ENCODE peak calls at places on chromosomes 11 and 22, in five cellular contexts. G is RWPE1, D is tibial nerve, V is heart left ventricle, R is GM13977. P is an unnamed sample.

GRCh38 chr11:57432017-57432590 is 5.2 kb upstream of the SLC43A3 start:
- DNase-seq in V (peak; percentile 12), D (peak; percentile 29), G (no peak), R (no peak), P (no peak)

GRCh38 chr11:68051191-68052136 is 12.6 kb downstream of the TCIRG1 start:
- DNase-seq in R (peak; percentile 21), D (no peak), V (peak; percentile 61), G (no peak), P (no peak)

GRCh38 chr22:23684051-23684450 is 6.8 kb upstream of the RGL4 start:
- DNase-seq in V (no peak), D (no peak), R (no peak), G (no peak), P (no peak)

GRCh38 chr11:2691355-2691761 is 8.4 kb downstream of the KCNQ1OT1 start:
- DNase-seq in D (no peak), V (no peak), G (no peak), R (no peak), P (no peak)

GRCh38 chr22:28030442-28030841 is 111.4 kb upstream of the PITPNB start:
- DNase-seq in G (no peak), R (no peak), V (no peak), D (no peak), P (no peak)

GRCh38 chr11:134643115-134643514 is 231.1 kb upstream of the B3GAT1 start:
- DNase-seq in R (no peak), G (no peak), V (no peak), D (no peak), P (no peak)

GRCh38 chr11:46055371-46055770 is 65.9 kb downstream of the PHF21A start:
- DNase-seq in G (no peak), R (no peak), V (no peak), D (no peak), P (no peak)

GRCh38 chr22:38958359-38958943 is 1.0 kb downstream of the APOBEC3A start:
- DNase-seq in V (no peak), D (no peak), G (no peak), R (no peak), P (no peak)

GRCh38 chr11:44886765-44887164 is 63.9 kb downstream of the TP53I11 start:
- DNase-seq in R (no peak), V (no peak), G (no peak), D (no peak), P (no peak)

GRCh38 chr11:84886344-84886743 is 740.8 kb downstream of the DLG2 start:
- DNase-seq in V (no peak), D (no peak), G (no peak), R (no peak), P (no peak)

GRCh38 chr11:1009371-1009770 is 27.1 kb downstream of the MUC6 start:
- DNase-seq in R (no peak), D (no peak), V (no peak), G (no peak), P (no peak)

DNA sequence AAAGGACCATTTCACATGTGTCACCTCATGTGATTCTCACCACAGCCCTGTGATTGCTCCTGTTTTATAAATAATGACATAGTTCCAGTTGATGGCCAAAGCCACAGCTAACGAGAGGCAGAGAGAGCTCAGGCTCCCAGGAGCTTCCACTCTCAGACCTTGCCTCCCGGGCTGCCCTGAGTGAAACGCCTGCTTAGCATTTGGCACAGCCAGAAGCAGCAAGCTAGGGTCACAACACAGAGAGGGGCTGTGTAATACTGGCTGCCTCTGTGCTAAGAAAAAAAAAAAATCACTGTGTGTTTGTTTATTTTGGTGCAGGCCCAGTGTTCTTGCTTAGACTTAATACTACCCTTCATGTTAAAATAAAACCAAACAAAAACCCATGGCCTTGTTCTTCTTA is 5.8 kb downstream of the TMEM121B start:
- DNase-seq in D (no peak), V (no peak), G (no peak), R (no peak), P (no peak)
- TF ChIP-seq CTCF in D (no peak), V (no peak), G (no peak), R (no peak), P (no peak)

GRCh38 chr22:50271519-50271970 is 1.4 kb upstream of the MAPK11 start:
- DNase-seq in G (peak; percentile 36), V (peak; percentile 87), R (peak; percentile 91), D (no peak), P (peak; percentile 67)
- TF ChIP-seq CTCF in G (peak; percentile 36), V (peak; percentile 18), R (peak; percentile 36), D (no peak), P (no peak)

GRCh38 chr22:19412934-19413333 is 18.6 kb downstream of the HIRA start:
- DNase-seq in G (no peak), D (no peak), R (no peak), V (no peak), P (no peak)
- TF ChIP-seq CTCF in G (no peak), D (no peak), R (no peak), V (no peak), P (no peak)

DNA sequence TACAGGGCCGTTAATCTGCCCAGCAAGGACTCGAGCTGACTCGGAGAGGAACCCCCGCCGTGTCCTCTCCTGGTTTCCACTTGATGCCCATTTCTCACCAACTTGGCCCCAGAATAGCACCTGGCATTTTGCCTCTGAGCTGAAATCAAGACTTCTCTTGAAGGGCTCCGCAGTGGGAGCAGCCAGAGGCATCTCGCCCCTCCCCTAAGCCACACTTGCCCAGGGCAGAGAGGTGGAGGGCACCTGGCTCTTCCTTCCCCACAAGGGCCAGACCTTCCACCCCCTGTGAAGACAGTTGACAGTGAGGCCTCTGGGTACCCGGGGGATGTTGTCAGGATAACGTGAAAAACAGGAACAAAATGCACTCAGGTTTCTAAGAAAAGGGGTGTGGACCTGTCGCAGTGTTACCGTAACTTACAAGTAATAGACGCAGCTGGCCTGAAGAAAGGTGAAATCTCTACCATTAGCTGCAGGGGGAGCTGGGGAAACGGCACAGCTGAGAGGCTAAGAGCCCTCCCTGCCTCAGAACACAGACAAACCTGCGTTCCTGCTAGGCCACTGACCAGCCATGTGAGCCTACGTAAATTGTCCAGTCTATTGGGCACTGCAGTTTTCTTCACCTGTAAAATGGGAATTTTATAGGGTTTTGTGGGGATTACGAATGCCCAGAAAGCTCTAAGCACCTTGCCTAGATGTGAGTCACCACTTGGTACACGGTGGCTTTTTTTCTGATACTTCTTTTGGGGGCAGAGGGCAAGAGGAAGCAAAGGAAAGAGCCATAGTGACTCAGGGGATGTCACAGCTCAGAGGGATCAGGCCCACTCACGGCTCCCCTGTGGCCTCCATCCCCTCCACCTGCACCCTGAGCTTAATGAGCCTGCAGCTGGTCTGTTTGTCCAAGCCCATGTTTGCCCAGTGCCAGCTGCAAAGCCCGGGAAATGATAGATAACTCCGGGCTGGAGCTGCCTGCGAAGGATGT is 18.6 kb upstream of the CABP7 start:
- DNase-seq in V (no peak), D (no peak), R (peak; percentile 60), G (peak; percentile 25), P (no peak)
- TF ChIP-seq CTCF in V (no peak), D (no peak), R (peak; percentile 33), G (peak; percentile 33), P (peak; percentile 49)

P was measured in neural crest cell.